ENCODE peak calls at places on chromosomes 5 and 9, in four cellular contexts. One of them, this sample, is unnamed.

GRCh38 chr5:179798771-179799643 is 5.2 kb downstream of the LTC4S start:
- DNase-seq in activated T-cell treated with anti-CD3 and anti-CD28 coated beads for 48 hours: no peak
- DNase-seq in stimulated activated CD8-positive, alpha-beta memory T cell treated with anti-CD3 and anti-CD28 coated beads, Interleukin-12 subunit alpha, Interleukin-12 subunit beta, amount 100 ng/mL, for 4 hours: no peak
- DNase-seq in LoVo: no peak
- DNase-seq in this sample: no peak

GRCh38 chr9:89755835-89756234 is 151.0 kb downstream of the GADD45G start:
- DNase-seq in activated T-cell treated with anti-CD3 and anti-CD28 coated beads for 48 hours: no peak
- DNase-seq in stimulated activated CD8-positive, alpha-beta memory T cell treated with anti-CD3 and anti-CD28 coated beads, Interleukin-12 subunit alpha, Interleukin-12 subunit beta, amount 100 ng/mL, for 4 hours: no peak
- DNase-seq in LoVo: no peak
- DNase-seq in this sample: no peak

GRCh38 chr9:120099064-120099463 is 480.9 kb downstream of the CDK5RAP2 start:
- DNase-seq in activated T-cell treated with anti-CD3 and anti-CD28 coated beads for 48 hours: no peak
- DNase-seq in stimulated activated CD8-positive, alpha-beta memory T cell treated with anti-CD3 and anti-CD28 coated beads, Interleukin-12 subunit alpha, Interleukin-12 subunit beta, amount 100 ng/mL, for 4 hours: no peak
- DNase-seq in LoVo: no peak
- DNase-seq in this sample: no peak

GRCh38 chr9:112809351-112809848 is 58.8 kb downstream of the SNX30 start:
- DNase-seq in activated T-cell treated with anti-CD3 and anti-CD28 coated beads for 48 hours: no peak
- DNase-seq in stimulated activated CD8-positive, alpha-beta memory T cell treated with anti-CD3 and anti-CD28 coated beads, Interleukin-12 subunit alpha, Interleukin-12 subunit beta, amount 100 ng/mL, for 4 hours: no peak
- DNase-seq in LoVo: no peak
- DNase-seq in this sample: no peak

GRCh38 chr9:79829566-79830347 is 258.0 kb downstream of the TLE4 start:
- DNase-seq in activated T-cell treated with anti-CD3 and anti-CD28 coated beads for 48 hours: no peak
- DNase-seq in stimulated activated CD8-positive, alpha-beta memory T cell treated with anti-CD3 and anti-CD28 coated beads, Interleukin-12 subunit alpha, Interleukin-12 subunit beta, amount 100 ng/mL, for 4 hours: no peak
- DNase-seq in LoVo: no peak
- DNase-seq in this sample: no peak

GRCh38 chr5:173707392-173707791 is 90.9 kb upstream of the BOD1 start:
- DNase-seq in activated T-cell treated with anti-CD3 and anti-CD28 coated beads for 48 hours: no peak
- DNase-seq in stimulated activated CD8-positive, alpha-beta memory T cell treated with anti-CD3 and anti-CD28 coated beads, Interleukin-12 subunit alpha, Interleukin-12 subunit beta, amount 100 ng/mL, for 4 hours: no peak
- DNase-seq in LoVo: no peak
- DNase-seq in this sample: no peak

GRCh38 chr5:39660020-39660419 is 235.2 kb upstream of the DAB2 start:
- DNase-seq in activated T-cell treated with anti-CD3 and anti-CD28 coated beads for 48 hours: no peak
- DNase-seq in stimulated activated CD8-positive, alpha-beta memory T cell treated with anti-CD3 and anti-CD28 coated beads, Interleukin-12 subunit alpha, Interleukin-12 subunit beta, amount 100 ng/mL, for 4 hours: no peak
- DNase-seq in LoVo: no peak
- DNase-seq in this sample: no peak

GRCh38 chr5:82365026-82365425 is 86.9 kb upstream of the RPS23 start:
- DNase-seq in activated T-cell treated with anti-CD3 and anti-CD28 coated beads for 48 hours: no peak
- DNase-seq in stimulated activated CD8-positive, alpha-beta memory T cell treated with anti-CD3 and anti-CD28 coated beads, Interleukin-12 subunit alpha, Interleukin-12 subunit beta, amount 100 ng/mL, for 4 hours: no peak
- DNase-seq in LoVo: no peak
- DNase-seq in this sample: no peak

GRCh38 chr5:55546991-55547390 is 12.2 kb upstream of the PLPP1 start:
- DNase-seq in activated T-cell treated with anti-CD3 and anti-CD28 coated beads for 48 hours: no peak
- DNase-seq in stimulated activated CD8-positive, alpha-beta memory T cell treated with anti-CD3 and anti-CD28 coated beads, Interleukin-12 subunit alpha, Interleukin-12 subunit beta, amount 100 ng/mL, for 4 hours: no peak
- DNase-seq in LoVo: peak; percentile 32
- DNase-seq in this sample: peak; percentile 19

GRCh38 chr9:121769939-121770338 is 118.5 kb downstream of the DAB2IP start:
- DNase-seq in activated T-cell treated with anti-CD3 and anti-CD28 coated beads for 48 hours: no peak
- DNase-seq in stimulated activated CD8-positive, alpha-beta memory T cell treated with anti-CD3 and anti-CD28 coated beads, Interleukin-12 subunit alpha, Interleukin-12 subunit beta, amount 100 ng/mL, for 4 hours: no peak
- DNase-seq in LoVo: no peak
- DNase-seq in this sample: no peak

GRCh38 chr5:181163487-181164075 is 16.2 kb downstream of the OR2V2 start:
- DNase-seq in activated T-cell treated with anti-CD3 and anti-CD28 coated beads for 48 hours: no peak
- DNase-seq in stimulated activated CD8-positive, alpha-beta memory T cell treated with anti-CD3 and anti-CD28 coated beads, Interleukin-12 subunit alpha, Interleukin-12 subunit beta, amount 100 ng/mL, for 4 hours: no peak
- DNase-seq in LoVo: no peak
- DNase-seq in this sample: no peak

GRCh38 chr9:9997585-9997984 is 615.2 kb downstream of the PTPRD start:
- DNase-seq in activated T-cell treated with anti-CD3 and anti-CD28 coated beads for 48 hours: no peak
- DNase-seq in stimulated activated CD8-positive, alpha-beta memory T cell treated with anti-CD3 and anti-CD28 coated beads, Interleukin-12 subunit alpha, Interleukin-12 subunit beta, amount 100 ng/mL, for 4 hours: no peak
- DNase-seq in LoVo: no peak
- DNase-seq in this sample: no peak

GRCh38 chr9:129567842-129568559 is 52.9 kb downstream of the C9orf50 start:
- DNase-seq in activated T-cell treated with anti-CD3 and anti-CD28 coated beads for 48 hours: no peak
- DNase-seq in stimulated activated CD8-positive, alpha-beta memory T cell treated with anti-CD3 and anti-CD28 coated beads, Interleukin-12 subunit alpha, Interleukin-12 subunit beta, amount 100 ng/mL, for 4 hours: no peak
- DNase-seq in LoVo: no peak
- DNase-seq in this sample: peak; percentile 65

GRCh38 chr9:88950341-88951141 is 40.7 kb upstream of the S1PR3 start:
- DNase-seq in activated T-cell treated with anti-CD3 and anti-CD28 coated beads for 48 hours: no peak
- DNase-seq in stimulated activated CD8-positive, alpha-beta memory T cell treated with anti-CD3 and anti-CD28 coated beads, Interleukin-12 subunit alpha, Interleukin-12 subunit beta, amount 100 ng/mL, for 4 hours: no peak
- DNase-seq in LoVo: no peak
- DNase-seq in this sample: no peak

GRCh38 chr5:24232929-24233328 is 411.8 kb downstream of the CDH10 start:
- DNase-seq in activated T-cell treated with anti-CD3 and anti-CD28 coated beads for 48 hours: no peak
- DNase-seq in stimulated activated CD8-positive, alpha-beta memory T cell treated with anti-CD3 and anti-CD28 coated beads, Interleukin-12 subunit alpha, Interleukin-12 subunit beta, amount 100 ng/mL, for 4 hours: no peak
- DNase-seq in LoVo: no peak
- DNase-seq in this sample: no peak

This sample was measured in Calu3.